ENCODE peak calls at places on chromosomes 12 and 14, in five cellular contexts. G is heart right ventricle, D is fibroblast of lung, W is upper lobe of right lung, O is epithelial cell of esophagus. Q is an unnamed sample.

GRCh38 chr12:10272466-10272865 is 35.2 kb upstream of the KLRD1 start:
- DNase-seq in G (no peak), O (no peak), D (peak), W (no peak), Q (no peak)

GRCh38 chr12:117076410-117077372 is 22.5 kb downstream of the TESC start:
- DNase-seq in W (no peak), G (peak), O (peak), D (no peak), Q (peak)

GRCh38 chr12:113301811-113302210 is 33.1 kb downstream of the SLC8B1 start:
- DNase-seq in D (no peak), W (no peak), O (no peak), G (no peak), Q (no peak)

GRCh38 chr12:99605-100004 is 33.0 kb downstream of the IQSEC3 start:
- DNase-seq in O (no peak), D (peak), W (peak), G (no peak), Q (peak)

GRCh38 chr14:70754989-70755388 is 54.3 kb downstream of the MAP3K9 start:
- DNase-seq in D (no peak), W (peak), G (no peak), O (peak), Q (peak)

GRCh38 chr12:53984901-53985357 is at the start of gene HOXC10:
- DNase-seq in W (peak), G (peak), D (peak), O (peak), Q (peak)

GRCh38 chr12:109309441-109310246 is 560 bp upstream of the FOXN4 start:
- DNase-seq in G (no peak), W (no peak), O (no peak), D (no peak), Q (no peak)

GRCh38 chr12:10182662-10183061 is 3.8 kb downstream of the TMEM52B start:
- DNase-seq in W (no peak), G (no peak), D (peak), O (peak), Q (peak)

GRCh38 chr14:89625208-89625987 is 208.4 kb upstream of the FOXN3 start:
- DNase-seq in W (no peak), O (no peak), D (peak), G (peak), Q (no peak)

GRCh38 chr14:48726080-48726642 is 860.0 kb downstream of the RPS29 start:
- DNase-seq in O (no peak), W (no peak), D (no peak), G (no peak), Q (peak)

GRCh38 chr12:55686366-55687010 is 21.2 kb downstream of the ITGA7 start:
- DNase-seq in O (no peak), D (no peak), W (peak), G (no peak), Q (no peak)

GRCh38 chr12:68976304-68976915 is 43.4 kb upstream of the CPM start:
- DNase-seq in O (no peak), G (no peak), W (no peak), D (no peak), Q (no peak)

GRCh38 chr14:65185859-65186258 is 83.5 kb upstream of the MAX start:
- DNase-seq in O (no peak), G (no peak), W (no peak), D (no peak), Q (no peak)

GRCh38 chr14:73633115-73633514 is 11.7 kb upstream of the DNAL1 start:
- DNase-seq in G (no peak), D (no peak), W (peak), O (no peak), Q (no peak)

GRCh38 chr12:111806304-111806703 is 35.7 kb upstream of the MAPKAPK5 start:
- DNase-seq in W (no peak), O (no peak), G (no peak), D (no peak), Q (no peak)

GRCh38 chr14:50719911-50720759 is 52.0 kb upstream of the SAV1 start:
- DNase-seq in W (no peak), D (peak), G (no peak), O (peak), Q (no peak)

GRCh38 chr14:104550849-104551728 is 28.5 kb upstream of the C14orf180 start:
- DNase-seq in O (no peak), G (no peak), D (no peak), W (peak), Q (no peak)

GRCh38 chr12:117486840-117487659 is 125.6 kb upstream of the NOS1 start:
- DNase-seq in G (no peak), W (no peak), D (no peak), O (peak), Q (no peak)

GRCh38 chr12:66776974-66777373 is 98.1 kb upstream of the GRIP1 start:
- DNase-seq in O (no peak), D (no peak), G (no peak), W (no peak), Q (no peak)

GRCh38 chr14:77043984-77044485 is 15.5 kb upstream of the IRF2BPL start:
- DNase-seq in W (no peak), O (no peak), D (peak), G (no peak), Q (no peak)

GRCh38 chr12:121288941-121289340 is 7.6 kb downstream of the CAMKK2 start:
- DNase-seq in D (peak), G (peak), O (no peak), W (peak), Q (peak)

GRCh38 chr14:35385042-35385839 is 19.3 kb downstream of the NFKBIA start:
- DNase-seq in G (peak), W (no peak), D (peak), O (peak), Q (peak)

GRCh38 chr12:111558107-111558376 is 41.1 kb downstream of the ATXN2 start:
- DNase-seq in W (no peak), D (no peak), O (no peak), G (no peak), Q (no peak)

GRCh38 chr12:96698965-96699364 is 208.1 kb upstream of the NEDD1 start:
- DNase-seq in D (no peak), O (no peak), W (no peak), G (no peak), Q (no peak)

GRCh38 chr12:121628037-121628436 is 1.7 kb downstream of the ORAI1 start:
- DNase-seq in W (no peak), O (peak), G (no peak), D (no peak), Q (no peak)

GRCh38 chr14:96130854-96131253 is 73.8 kb upstream of the BDKRB2 start:
- DNase-seq in G (no peak), O (peak), W (no peak), D (peak), Q (peak)

GRCh38 chr12:129927316-129927900 is 23.6 kb upstream of the TMEM132D start:
- DNase-seq in O (no peak), D (no peak), W (no peak), G (no peak), Q (no peak)

DNA sequence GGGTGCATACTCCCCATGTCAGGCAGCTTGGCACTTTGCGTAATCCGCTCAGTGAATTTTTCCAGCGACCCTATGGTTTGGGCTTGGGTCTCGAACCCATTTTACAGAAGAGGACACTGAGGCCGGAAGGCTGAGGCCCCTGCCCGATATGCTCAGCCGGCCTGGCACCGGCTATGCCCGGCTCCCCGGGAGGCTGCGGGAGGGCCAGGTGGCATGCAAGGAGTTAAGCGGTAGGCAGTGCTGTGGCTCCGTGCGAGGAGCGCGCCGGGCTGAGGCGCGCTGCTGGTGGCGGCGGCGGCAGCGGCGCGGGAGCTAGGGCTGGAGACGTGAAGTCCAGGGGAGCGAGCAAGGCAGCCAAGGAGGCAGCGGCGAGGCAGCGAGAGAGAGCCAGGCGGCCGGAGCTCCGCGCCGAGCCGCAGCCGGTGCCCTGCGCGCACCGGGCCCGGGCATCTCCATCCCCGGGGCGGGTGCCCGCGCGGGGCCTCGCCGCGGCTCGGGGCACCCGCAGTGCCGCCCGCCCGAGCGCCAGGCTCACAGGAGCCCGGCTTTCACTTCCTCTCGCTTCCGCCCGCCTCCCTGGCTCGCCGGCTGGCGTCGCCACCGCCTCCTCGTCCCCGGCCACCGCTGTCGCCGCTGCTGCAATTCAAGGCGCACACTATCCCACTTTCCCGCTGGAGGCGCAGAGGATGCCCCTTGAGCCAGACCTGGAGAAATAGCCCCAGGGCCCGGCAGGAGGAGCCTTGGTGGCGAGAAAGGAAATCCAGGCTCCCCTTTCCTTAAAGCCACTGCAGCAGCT is at the start of gene WSCD2:
- DNase-seq in W (peak), G (peak), D (no peak), O (peak), Q (peak)
- H3K4me3 ChIP-seq in W (peak), G (peak), D (no peak), O (peak), Q (peak)

DNA sequence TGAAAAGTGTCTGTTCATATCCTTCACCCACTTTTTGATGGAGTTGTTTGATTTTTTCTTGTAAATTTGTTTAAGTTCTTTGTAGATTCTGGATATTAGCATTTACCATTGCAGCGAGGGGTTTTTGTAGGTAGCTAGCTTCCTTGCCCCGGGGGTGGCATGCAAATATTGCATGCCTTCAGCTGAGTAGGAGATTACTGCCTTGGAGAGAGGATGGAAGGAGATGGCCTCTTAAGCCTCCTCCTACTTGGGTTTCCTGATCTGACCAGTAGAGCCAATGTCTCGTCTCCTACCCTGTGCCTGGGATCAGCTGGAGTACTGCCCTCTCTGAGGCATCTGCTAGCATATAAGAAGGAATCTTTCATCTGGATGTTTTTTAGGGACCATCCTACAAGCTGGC is 134.4 kb upstream of the CCND2 start:
- DNase-seq in G (no peak), O (no peak), D (no peak), W (no peak), Q (no peak)
- TF ChIP-seq CTCF in G (no peak), O (no peak), D (no peak), W (no peak), Q (no peak)

GRCh38 chr12:6852651-6853354 is 853 bp downstream of the USP5 start:
- DNase-seq in W (no peak), G (no peak), D (peak), O (peak), Q (peak)

GRCh38 chr12:6855322-6855721 is 3.4 kb downstream of the USP5 start:
- DNase-seq in D (no peak), G (no peak), W (no peak), O (no peak), Q (no peak)

GRCh38 chr12:6854036-6854435 is 2.1 kb downstream of the USP5 start:
- DNase-seq in O (no peak), D (no peak), G (no peak), W (no peak), Q (peak)

GRCh38 chr12:6851921-6852650 is at the start of gene USP5:
- DNase-seq in D (peak), G (peak), W (peak), O (peak), Q (peak)

GRCh38 chr12:6853626-6854025 is 1.7 kb downstream of the USP5 start:
- DNase-seq in O (no peak), D (no peak), W (no peak), G (no peak), Q (no peak)
- H3K4me3 ChIP-seq in O (peak), D (peak), W (no peak), G (no peak), Q (no peak)

DNA sequence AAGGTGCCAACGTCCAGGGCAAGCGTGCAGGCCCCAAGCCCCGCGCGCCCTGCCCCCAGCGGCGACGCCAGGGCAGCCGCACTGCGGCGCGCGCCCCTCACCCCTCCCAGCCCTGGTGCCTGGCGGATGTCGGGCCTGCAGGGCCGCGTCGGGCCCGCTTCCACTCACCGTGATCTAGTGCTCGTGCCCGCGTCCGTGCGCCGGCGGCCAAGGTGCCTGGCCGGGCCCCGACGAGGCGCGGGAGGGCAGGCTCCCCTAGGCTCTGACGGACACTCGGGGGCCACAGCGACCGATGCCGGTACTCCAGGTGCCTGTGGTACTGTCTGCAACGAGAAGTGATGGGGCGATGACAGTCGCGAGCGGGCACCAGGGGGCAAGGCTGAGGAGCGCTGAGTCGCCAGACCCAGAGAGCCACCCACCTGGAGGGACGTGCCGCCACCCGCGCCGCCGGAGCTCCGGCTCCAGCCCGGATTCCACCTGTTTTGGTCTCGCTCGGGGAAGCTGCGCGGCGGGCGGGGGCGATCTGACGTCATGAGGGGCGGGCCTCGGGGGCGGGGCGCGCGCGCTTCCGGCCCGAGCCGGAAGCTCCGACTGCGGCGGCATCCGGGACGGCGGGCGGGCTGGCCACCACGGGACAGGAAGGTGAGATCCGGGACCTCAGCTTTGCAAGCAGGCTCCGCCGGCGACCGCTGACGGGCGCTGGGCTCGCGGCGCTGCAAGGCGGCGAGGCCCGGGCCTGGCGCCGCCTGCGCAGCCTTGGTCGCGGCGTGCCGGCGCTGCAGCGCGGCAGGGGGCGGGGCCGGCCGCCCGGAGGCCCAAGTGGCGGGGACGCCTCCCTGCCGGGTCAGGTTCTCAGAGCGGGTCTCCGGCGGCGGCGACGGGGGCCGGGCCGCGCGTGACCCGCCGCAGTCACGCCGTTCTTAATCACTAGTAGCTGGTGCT is at the start of the genes LYSET and MOAP1:
- DNase-seq in W (peak), O (peak), D (peak), G (peak), Q (peak)
- TF ChIP-seq CTCF in W (peak), O (no peak), D (no peak), G (no peak), Q (no peak)

DNA sequence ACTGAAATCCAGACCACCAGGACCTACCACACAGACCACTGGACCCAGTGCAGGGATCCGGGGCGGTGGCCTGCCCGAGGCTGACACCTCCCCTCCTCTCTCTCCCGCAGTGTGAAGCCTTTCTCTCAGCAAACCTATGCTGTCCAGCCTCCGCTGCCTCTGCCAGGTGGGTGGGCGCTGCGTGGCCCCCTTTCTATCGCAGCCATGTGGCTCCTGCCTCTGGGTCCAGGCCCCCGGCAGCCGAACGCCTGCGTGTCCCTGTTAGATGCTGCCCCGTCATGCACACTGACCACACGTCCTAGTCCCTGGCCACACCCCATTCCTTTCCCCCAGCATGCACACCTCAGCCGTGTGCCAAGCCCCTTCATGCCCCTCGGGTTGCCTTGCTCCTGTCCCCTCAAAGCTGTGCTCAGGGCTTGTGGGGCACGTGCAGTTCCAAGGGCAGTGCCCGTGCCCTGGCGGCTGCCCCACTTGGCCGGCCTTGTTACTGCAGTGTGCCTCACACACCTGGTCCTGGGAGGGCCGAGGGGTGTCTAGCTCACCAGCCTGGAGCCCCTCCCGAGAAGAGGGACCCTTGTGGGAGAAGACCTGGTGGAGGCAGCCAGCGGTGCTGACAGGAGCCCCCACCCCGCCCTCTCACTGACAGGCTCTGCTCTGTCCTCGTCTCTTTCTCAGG is 58.0 kb upstream of the TSPAN9 start:
- DNase-seq in W (no peak), O (no peak), D (no peak), G (no peak), Q (no peak)
- H3K4me3 ChIP-seq in W (no peak), O (no peak), D (no peak), G (no peak), Q (no peak)

GRCh38 chr12:97713972-97714588 is 251.5 kb downstream of the RMST start:
- DNase-seq in D (no peak), O (no peak), W (no peak), G (no peak), Q (no peak)

GRCh38 chr12:97711392-97711791 is 248.8 kb downstream of the RMST start:
- DNase-seq in O (no peak), G (no peak), W (no peak), D (no peak), Q (no peak)

GRCh38 chr12:97713217-97713616 is 250.6 kb downstream of the RMST start:
- DNase-seq in D (no peak), G (no peak), W (no peak), O (no peak), Q (no peak)

GRCh38 chr12:97716356-97716755 is 253.8 kb downstream of the RMST start:
- DNase-seq in G (no peak), D (peak), W (no peak), O (peak), Q (peak)
- TF ChIP-seq CTCF in G (peak), D (no peak), W (peak), O (peak), Q (peak)

GRCh38 chr12:106986625-106987389 is at the start of gene MTERF2:
- DNase-seq in D (peak), O (peak), W (peak), G (peak), Q (peak)

GRCh38 chr12:106984588-106985137 is 2.3 kb downstream of the MTERF2 start:
- DNase-seq in D (no peak), O (no peak), W (no peak), G (no peak), Q (no peak)

GRCh38 chr12:106985479-106985878 is 1.5 kb downstream of the MTERF2 start:
- DNase-seq in O (no peak), W (no peak), G (no peak), D (no peak), Q (no peak)

GRCh38 chr12:106986135-106986534 is 811 bp downstream of the MTERF2 start:
- DNase-seq in W (no peak), G (no peak), O (no peak), D (no peak), Q (no peak)

GRCh38 chr12:106987846-106988245 is 900 bp upstream of the MTERF2 start:
- DNase-seq in G (no peak), W (no peak), O (peak), D (no peak), Q (no peak)
- H3K4me3 ChIP-seq in G (no peak), W (peak), O (no peak), D (no peak), Q (no peak)

GRCh38 chr14:98154254-98154653 is 1117.7 kb downstream of the BCL11B start:
- DNase-seq in O (no peak), G (no peak), W (no peak), D (no peak), Q (no peak)
- TF ChIP-seq CTCF in O (no peak), G (no peak), W (no peak), D (no peak), Q (no peak)

DNA sequence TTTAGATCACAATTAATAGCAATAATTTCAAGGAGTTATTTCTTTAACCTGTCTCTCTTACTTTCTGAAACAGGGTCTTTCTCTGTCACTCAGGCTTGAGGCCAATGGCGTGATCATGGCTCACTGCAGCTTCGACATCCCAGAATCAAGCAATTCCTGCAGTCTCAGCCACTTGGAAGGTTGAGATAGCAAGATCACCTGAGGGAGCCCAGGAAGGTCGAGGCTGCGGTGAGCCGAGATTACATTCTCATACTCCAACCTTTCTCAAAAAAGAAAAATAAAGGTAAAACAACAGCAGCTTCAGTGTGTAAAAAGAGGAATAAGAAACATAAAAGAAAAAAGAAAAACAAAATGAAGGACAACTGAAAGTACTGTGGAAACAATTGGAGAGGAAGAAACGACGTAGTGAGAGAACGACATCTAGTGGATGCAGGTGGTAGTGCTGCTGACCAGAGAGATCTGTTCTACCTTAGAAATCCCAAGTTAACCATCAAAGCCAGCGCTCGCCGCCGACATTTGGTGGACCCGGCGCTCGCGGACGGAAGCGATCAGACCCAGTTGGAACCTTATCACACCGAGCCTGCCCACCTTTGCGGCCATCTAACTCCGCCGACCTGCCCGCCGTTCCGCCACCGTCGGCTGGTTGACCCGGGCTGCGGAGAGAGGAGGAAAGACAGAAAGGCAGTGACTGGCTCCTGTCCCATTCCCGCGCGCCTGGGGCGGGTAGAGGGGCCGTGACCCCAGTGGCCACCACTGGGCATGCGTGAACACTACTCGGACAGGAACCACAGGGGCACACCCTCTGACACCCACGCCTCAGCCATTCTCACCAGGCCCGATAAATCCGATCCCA is 196.1 kb downstream of the ALG10 start:
- DNase-seq in G (peak), O (peak), D (peak), W (peak), Q (peak)
- H3K4me3 ChIP-seq in G (peak), O (peak), D (peak), W (peak), Q (peak)

Q was measured in choroid plexus epithelial cell.